ENCODE peak calls at places on chromosomes 7 and 10, in nine cellular contexts. I is aorta; F is NB4; Z is CD4-positive, alpha-beta T cell; W is activated effector memory CD4-positive, alpha-beta T cell treated with anti-CD3 and anti-CD28 coated beads, Interleukin-2, amount 50 U/mL, for 16 hours; C is CD8-positive, alpha-beta memory T cell; S is right cardiac atrium; D is EH; U is ELR. O is an unnamed sample.

GRCh38 chr7:24038993-24039392 is 245.0 kb upstream of the NPY start:
- DNase-seq in I (no peak), F (no peak), Z (no peak), W (no peak), C (no peak), S (no peak), D (no peak), U (no peak), O (no peak)

GRCh38 chr7:151195616-151196450 is 8.8 kb upstream of the ASB10 start:
- DNase-seq in I (no peak), F (no peak), Z (no peak), W (no peak), C (no peak), S (peak; percentile 3), D (no peak), U (no peak), O (peak; percentile 34)

GRCh38 chr7:136956671-136957070 is 88.2 kb downstream of the CHRM2 start:
- DNase-seq in I (no peak), F (no peak), Z (no peak), W (no peak), C (no peak), S (no peak), D (no peak), U (no peak), O (no peak)

GRCh38 chr7:152521420-152522337 is 85.9 kb upstream of the KMT2C start:
- DNase-seq in I (no peak), F (no peak), Z (no peak), W (no peak), C (no peak), S (no peak), D (no peak), U (no peak), O (peak; percentile 43)

GRCh38 chr10:130557181-130557580 is 421.0 kb downstream of the GLRX3 start:
- DNase-seq in I (no peak), F (no peak), Z (no peak), W (no peak), C (no peak), S (no peak), D (no peak), U (no peak), O (no peak)

GRCh38 chr7:136066304-136067143 is 89.4 kb upstream of the MTPN start:
- DNase-seq in I (no peak), F (no peak), Z (no peak), W (no peak), C (no peak), S (no peak), D (no peak), U (no peak), O (no peak)

GRCh38 chr10:59007307-59008025 is 169.0 kb upstream of the PHYHIPL start:
- DNase-seq in I (no peak), F (no peak), Z (no peak), W (no peak), C (no peak), S (no peak), D (no peak), U (no peak), O (no peak)

GRCh38 chr7:7416031-7416968 is 119.4 kb downstream of the COL28A1 start:
- DNase-seq in I (no peak), F (peak; percentile 49), Z (no peak), W (no peak), C (no peak), S (no peak), D (no peak), U (no peak), O (no peak)

GRCh38 chr10:132064771-132065437 is 842 bp upstream of the JAKMIP3 start:
- DNase-seq in I (peak; percentile 34), F (no peak), Z (no peak), W (no peak), C (no peak), S (no peak), D (no peak), U (no peak), O (no peak)

GRCh38 chr10:102837230-102837721 is at the start of gene CYP17A1:
- DNase-seq in I (peak; percentile 64), F (no peak), Z (no peak), W (no peak), C (no peak), S (peak; percentile 70), D (no peak), U (no peak), O (peak; percentile 85)

GRCh38 chr10:33837736-33838135 is 503.3 kb upstream of the NRP1 start:
- DNase-seq in I (no peak), F (no peak), Z (no peak), W (no peak), C (no peak), S (no peak), D (no peak), U (no peak), O (no peak)

GRCh38 chr7:125823538-125823937 is 893.9 kb upstream of the POT1 start:
- DNase-seq in I (no peak), F (no peak), Z (no peak), W (no peak), C (no peak), S (no peak), D (no peak), U (no peak), O (no peak)

GRCh38 chr10:19847321-19847720 is 31.1 kb downstream of the PLXDC2 start:
- DNase-seq in I (no peak), F (no peak), Z (no peak), W (no peak), C (no peak), S (no peak), D (no peak), U (no peak), O (no peak)

GRCh38 chr7:16465469-16466086 is at the start of gene SOSTDC1:
- DNase-seq in I (no peak), F (no peak), Z (no peak), W (no peak), C (no peak), S (no peak), D (peak; percentile 5), U (no peak), O (no peak)

GRCh38 chr10:76429642-76430041 is 998.2 kb downstream of the LRMDA start:
- DNase-seq in I (no peak), F (no peak), Z (no peak), W (no peak), C (no peak), S (peak; percentile 54), D (no peak), U (no peak), O (no peak)

GRCh38 chr7:92504563-92504962 is 23.8 kb downstream of the PEX1 start:
- DNase-seq in I (no peak), F (no peak), Z (no peak), W (no peak), C (no peak), S (no peak), D (no peak), U (no peak), O (no peak)

GRCh38 chr7:92602352-92603088 is 12.3 kb upstream of the FAM133B start:
- DNase-seq in I (no peak), F (no peak), Z (no peak), W (no peak), C (no peak), S (no peak), D (no peak), U (peak; percentile 54), O (no peak)

GRCh38 chr7:134852626-134853025 is 73.2 kb downstream of the CALD1 start:
- DNase-seq in I (no peak), F (no peak), Z (no peak), W (no peak), C (no peak), S (no peak), D (no peak), U (no peak), O (no peak)

GRCh38 chr10:1171586-1171985 is 115.4 kb downstream of the WDR37 start:
- DNase-seq in I (peak; percentile 22), F (no peak), Z (no peak), W (no peak), C (no peak), S (no peak), D (no peak), U (no peak), O (no peak)

GRCh38 chr10:91891285-91892001 is 17.8 kb downstream of the FGFBP3 start:
- DNase-seq in I (no peak), F (peak; percentile 73), Z (no peak), W (no peak), C (no peak), S (no peak), D (peak; percentile 79), U (peak; percentile 88), O (no peak)

GRCh38 chr7:111998326-111998725 is 207.9 kb downstream of the DOCK4 start:
- DNase-seq in I (no peak), F (no peak), Z (no peak), W (no peak), C (no peak), S (no peak), D (no peak), U (no peak), O (no peak)

GRCh38 chr10:115958043-115958442 is 315.0 kb downstream of the GFRA1 start:
- DNase-seq in I (no peak), F (no peak), Z (no peak), W (no peak), C (no peak), S (no peak), D (no peak), U (no peak), O (no peak)

GRCh38 chr10:102504179-102504975 is 605 bp downstream of the SUFU start:
- DNase-seq in I (peak; percentile 68), F (peak; percentile 72), Z (peak; percentile 38), W (peak; percentile 75), C (peak; percentile 15), S (peak; percentile 78), D (peak; percentile 54), U (peak; percentile 51), O (peak; percentile 87)

GRCh38 chr7:125480762-125481161 is 551.1 kb upstream of the POT1 start:
- DNase-seq in I (no peak), F (no peak), Z (no peak), W (no peak), C (no peak), S (no peak), D (no peak), U (no peak), O (no peak)

GRCh38 chr7:120949393-120949799 is 1.2 kb upstream of the ING3 start:
- DNase-seq in I (no peak), F (peak; percentile 29), Z (no peak), W (no peak), C (no peak), S (no peak), D (no peak), U (peak; percentile 36), O (no peak)

GRCh38 chr10:113004219-113004618 is 54.2 kb downstream of the TCF7L2 start:
- DNase-seq in I (no peak), F (no peak), Z (no peak), W (no peak), C (no peak), S (no peak), D (no peak), U (no peak), O (no peak)

GRCh38 chr10:35005868-35006267 is 84.3 kb downstream of the CUL2 start:
- DNase-seq in I (no peak), F (peak; percentile 95), Z (no peak), W (no peak), C (no peak), S (no peak), D (peak; percentile 97), U (peak; percentile 100), O (no peak)

GRCh38 chr7:30584970-30585369 is 9.7 kb upstream of the GARS1 start:
- DNase-seq in I (no peak), F (no peak), Z (no peak), W (no peak), C (no peak), S (peak; percentile 65), D (no peak), U (no peak), O (no peak)

GRCh38 chr10:88897019-88897853 is 17.2 kb downstream of the STAMBPL1 start:
- DNase-seq in I (no peak), F (no peak), Z (no peak), W (peak; percentile 72), C (no peak), S (peak; percentile 41), D (peak; percentile 64), U (peak; percentile 28), O (no peak)

GRCh38 chr7:11833431-11833830 is 1.4 kb upstream of the THSD7A start:
- DNase-seq in I (no peak), F (peak; percentile 83), Z (no peak), W (no peak), C (no peak), S (no peak), D (no peak), U (no peak), O (no peak)

GRCh38 chr7:2936891-2937580 is 92.9 kb upstream of the GNA12 start:
- DNase-seq in I (peak; percentile 25), F (no peak), Z (no peak), W (peak; percentile 56), C (no peak), S (no peak), D (no peak), U (no peak), O (peak; percentile 67)